ENCODE peak calls at places on chromosomes 4 and X, in five cellular contexts. N, D, I, V and S are unnamed samples.

GRCh38 chr4:10184051-10184450 is 67.5 kb upstream of the WDR1 start:
- DNase-seq in D (no peak), N (no peak), I (no peak), V (no peak), S (no peak)

GRCh38 chr4:102824398-102824797 is 3.0 kb downstream of the UBE2D3 start:
- DNase-seq in D (peak), N (no peak), V (no peak), I (no peak), S (peak)

GRCh38 chrX:128676651-128677050 is 624.4 kb upstream of the ACTRT1 start:
- DNase-seq in V (no peak), I (no peak), N (no peak), D (no peak), S (no peak)

GRCh38 chr4:145734576-145735329 is 54.8 kb downstream of the C4orf51 start:
- DNase-seq in N (no peak), I (no peak), V (no peak), D (peak), S (peak)

GRCh38 chr4:107854326-107855030 is 29.7 kb downstream of the SGMS2 start:
- DNase-seq in N (no peak), V (no peak), I (no peak), D (no peak), S (no peak)

GRCh38 chr4:138542191-138542771 is 300.1 kb upstream of the SLC7A11 start:
- DNase-seq in V (no peak), N (no peak), I (no peak), D (no peak), S (no peak)

GRCh38 chrX:39731735-39732134 is 366.0 kb downstream of the BCOR start:
- DNase-seq in N (no peak), D (no peak), V (no peak), I (no peak), S (no peak)

GRCh38 chrX:130728208-130728607 is 174.8 kb downstream of the ENOX2 start:
- DNase-seq in N (no peak), I (no peak), D (no peak), V (no peak), S (no peak)

GRCh38 chrX:48890934-48891401 is 6.6 kb downstream of the TIMM17B start:
- DNase-seq in D (peak), N (no peak), V (no peak), I (no peak), S (no peak)

GRCh38 chrX:145563159-145563558 is 254.5 kb upstream of the SLITRK2 start:
- DNase-seq in V (no peak), N (no peak), I (no peak), D (no peak), S (no peak)

GRCh38 chr4:167021545-167022155 is 212.6 kb downstream of the SPOCK3 start:
- DNase-seq in D (peak), I (peak), N (peak), V (peak), S (peak)

GRCh38 chrX:132918523-132918922 is 39.9 kb downstream of the HS6ST2 start:
- DNase-seq in N (no peak), D (no peak), V (no peak), I (no peak), S (no peak)

GRCh38 chr4:113950207-113950606 is 29.2 kb downstream of the ARSJ start:
- DNase-seq in N (no peak), D (no peak), V (no peak), I (no peak), S (no peak)

GRCh38 chr4:100823066-100823992 is 305.5 kb upstream of the EMCN start:
- DNase-seq in N (no peak), I (no peak), D (no peak), V (no peak), S (peak)

GRCh38 chr4:19727141-19727540 is 524.6 kb upstream of the SLIT2 start:
- DNase-seq in N (no peak), I (no peak), D (no peak), V (no peak), S (no peak)

GRCh38 chr4:155665054-155665453 is 1.6 kb upstream of the GUCY1A1 start:
- DNase-seq in I (no peak), N (no peak), D (no peak), V (no peak), S (no peak)

GRCh38 chr4:17958185-17958584 is 63.4 kb downstream of the LCORL start:
- DNase-seq in V (no peak), D (no peak), N (no peak), I (no peak), S (no peak)

GRCh38 chrX:49793686-49794085 is 35.4 kb upstream of the PAGE4 start:
- DNase-seq in I (no peak), N (no peak), D (no peak), V (no peak), S (no peak)

GRCh38 chrX:38656350-38656915 is 95.1 kb downstream of the TSPAN7 start:
- DNase-seq in D (no peak), V (no peak), I (no peak), N (no peak), S (no peak)

GRCh38 chr4:71120831-71121524 is 127.5 kb downstream of the DCK start:
- DNase-seq in I (no peak), D (no peak), N (no peak), V (no peak), S (no peak)

GRCh38 chr4:84948056-84948455 is 18.4 kb downstream of the WDFY3 start:
- DNase-seq in D (no peak), N (no peak), I (no peak), V (no peak), S (no peak)

GRCh38 chrX:34619920-34620319 is 37.2 kb downstream of the TMEM47 start:
- DNase-seq in N (no peak), D (no peak), V (no peak), I (no peak), S (no peak)

GRCh38 chr4:44447563-44448504 is 775 bp downstream of the KCTD8 start:
- DNase-seq in N (peak), V (no peak), I (no peak), D (no peak), S (peak)

GRCh38 chrX:41984628-41985027 is 61.3 kb upstream of the CASK start:
- DNase-seq in D (no peak), I (no peak), N (no peak), V (no peak), S (no peak)

GRCh38 chrX:426881-427280 is 40.2 kb upstream of the PPP2R3B start:
- DNase-seq in N (no peak), V (no peak), D (no peak), I (no peak), S (no peak)

GRCh38 chrX:110116581-110116980 is 113.7 kb downstream of the TMEM164 start:
- DNase-seq in D (no peak), N (no peak), I (no peak), V (no peak), S (no peak)

GRCh38 chrX:131704136-131704695 is 160.3 kb downstream of the OR13H1 start:
- DNase-seq in N (no peak), I (peak), D (no peak), V (peak), S (no peak)

GRCh38 chr4:11765849-11766453 is 337.3 kb upstream of the HS3ST1 start:
- DNase-seq in I (no peak), N (no peak), D (peak), V (no peak), S (peak)

GRCh38 chr4:38873290-38873949 is 5.8 kb downstream of the FAM114A1 start:
- DNase-seq in V (no peak), I (no peak), D (no peak), N (no peak), S (peak)